ENCODE peak calls at places on chromosomes 4 and X, in eight cellular contexts. Q is fibroblast of mammary gland, W is cardiac fibroblast, I is upper lobe of right lung, H is mucosa of descending colon, R is cardiac muscle cell, Z is GM12878, G is MM.1S. E is an unnamed sample.
A peak's percentile ranks its signal among the peaks of the same experiment; 100 is the strongest.

GRCh38 chr4:139689093-139689722 is 23.6 kb downstream of the MGST2 start:
- DNase-seq in Q (peak; percentile 11), G (no peak), I (no peak), R (no peak), W (peak; percentile 5), H (no peak), Z (no peak), E (no peak)

GRCh38 chr4:76699911-76700310 is 198.0 kb downstream of the SOWAHB start:
- DNase-seq in R (peak; percentile 52), Q (no peak), G (no peak), I (no peak), H (no peak), W (no peak), Z (no peak), E (no peak)

GRCh38 chr4:73607375-73608026 is 12.7 kb downstream of the RASSF6 start:
- DNase-seq in Q (peak; percentile 31), R (no peak), H (no peak), G (peak; percentile 46), W (no peak), Z (no peak), I (no peak), E (no peak)

GRCh38 chr4:30718889-30719252 is 1.3 kb upstream of the PCDH7 start:
- DNase-seq in I (no peak), G (no peak), Q (peak; percentile 28), W (peak; percentile 33), Z (no peak), H (no peak), R (peak; percentile 15), E (peak; percentile 33)

GRCh38 chrX:34580069-34580468 is 77.0 kb downstream of the TMEM47 start:
- DNase-seq in Q (no peak), R (no peak), Z (no peak), G (no peak), I (no peak), W (no peak), H (no peak), E (no peak)

GRCh38 chr4:107279729-107280128 is 243.6 kb upstream of the DKK2 start:
- DNase-seq in Q (peak; percentile 50), I (no peak), Z (no peak), R (peak; percentile 46), W (peak; percentile 71), H (no peak), G (no peak), E (no peak)

GRCh38 chrX:12210196-12210815 is 72.0 kb downstream of the FRMPD4 start:
- DNase-seq in G (no peak), W (peak; percentile 89), Z (no peak), R (peak; percentile 72), I (no peak), H (no peak), Q (peak; percentile 87), E (no peak)

GRCh38 chr4:139656614-139657486 is 8.8 kb upstream of the MGST2 start:
- DNase-seq in I (peak; percentile 68), G (peak; percentile 77), W (peak; percentile 85), Z (no peak), H (no peak), R (peak; percentile 85), Q (peak; percentile 79), E (peak; percentile 54)

GRCh38 chr4:72312032-72312650 is 256.9 kb downstream of the ADAMTS3 start:
- DNase-seq in H (peak; percentile 36), I (no peak), R (peak; percentile 95), Q (peak; percentile 95), G (no peak), W (peak; percentile 96), Z (no peak), E (no peak)

GRCh38 chr4:137180349-137180748 is 351.9 kb downstream of the PCDH18 start:
- DNase-seq in W (no peak), Q (no peak), H (no peak), R (peak; percentile 12), I (no peak), Z (no peak), G (no peak), E (no peak)

GRCh38 chr4:173386751-173387150 is 12.2 kb downstream of the SCRG1 start:
- DNase-seq in H (no peak), W (no peak), Q (no peak), G (no peak), R (no peak), Z (no peak), I (no peak), E (no peak)

GRCh38 chrX:131067846-131068745 is 9.9 kb downstream of the ARHGAP36 start:
- DNase-seq in W (no peak), H (no peak), Z (no peak), I (no peak), Q (no peak), R (no peak), G (no peak), E (no peak)

GRCh38 chr4:108370291-108370690 is 201.6 kb upstream of the LEF1 start:
- DNase-seq in H (no peak), Z (no peak), I (no peak), G (no peak), W (no peak), Q (no peak), R (no peak), E (no peak)

GRCh38 chr4:926538-926937 is 5.6 kb downstream of the GAK start:
- DNase-seq in R (peak; percentile 39), G (no peak), W (no peak), Q (peak; percentile 24), H (no peak), I (peak; percentile 53), Z (no peak), E (no peak)

GRCh38 chr4:32569844-32570243 is 1849.7 kb downstream of the PCDH7 start:
- DNase-seq in I (no peak), H (no peak), Q (no peak), W (no peak), Z (peak; percentile 45), G (peak; percentile 86), R (peak; percentile 1), E (no peak)

GRCh38 chr4:32775049-32775448 is 2054.9 kb downstream of the PCDH7 start:
- DNase-seq in W (peak; percentile 0), Z (no peak), G (no peak), I (no peak), Q (peak; percentile 17), H (no peak), R (peak; percentile 14), E (no peak)

GRCh38 chr4:71229477-71230257 is 109.2 kb upstream of the SLC4A4 start:
- DNase-seq in Z (no peak), Q (peak; percentile 47), W (peak; percentile 64), G (peak; percentile 25), R (peak; percentile 75), I (no peak), H (no peak), E (peak; percentile 52)

GRCh38 chr4:113540859-113541258 is 220.7 kb downstream of the CAMK2D start:
- DNase-seq in R (peak; percentile 60), G (no peak), H (no peak), I (no peak), Q (peak; percentile 40), Z (no peak), W (peak; percentile 64), E (no peak)

GRCh38 chr4:55256787-55257186 is 89.3 kb upstream of the SRD5A3 start:
- DNase-seq in I (no peak), G (no peak), W (no peak), H (no peak), Z (no peak), Q (no peak), R (peak; percentile 5), E (no peak)

GRCh38 chrX:153411255-153411987 is at the start of gene ZFP92:
- DNase-seq in Z (no peak), G (no peak), W (no peak), H (no peak), I (peak; percentile 79), Q (no peak), R (peak; percentile 25), E (peak; percentile 82)

GRCh38 chrX:1386338-1387127 is 5.4 kb downstream of the SLC25A6 start:
- DNase-seq in Q (no peak), W (no peak), G (no peak), I (peak; percentile 57), R (no peak), H (no peak), Z (no peak), E (peak; percentile 18)
- TF ChIP-seq CTCF in Q (no peak), W (no peak), G (no peak), I (no peak), R (no peak), H (no peak), Z (no peak), E (no peak)

GRCh38 chrX:81174286-81174685 is 27.4 kb downstream of the HMGN5 start:
- DNase-seq in W (peak; percentile 62), H (no peak), Q (peak; percentile 32), I (no peak), R (peak; percentile 30), Z (no peak), G (peak; percentile 17), E (peak; percentile 4)
- TF ChIP-seq CTCF in W (no peak), H (no peak), Q (peak; percentile 7), I (peak; percentile 43), R (peak; percentile 6), Z (no peak), G (peak; percentile 25), E (no peak)

GRCh38 chr4:154009191-154009590 is 220.3 kb upstream of the SFRP2 start:
- DNase-seq in W (peak; percentile 73), I (no peak), G (no peak), Z (no peak), H (no peak), R (no peak), Q (peak; percentile 88), E (no peak)

GRCh38 chr4:154004450-154004849 is 215.6 kb upstream of the SFRP2 start:
- DNase-seq in Z (no peak), Q (no peak), R (no peak), H (no peak), G (no peak), W (no peak), I (no peak), E (no peak)

GRCh38 chr4:154004028-154004427 is 215.1 kb upstream of the SFRP2 start:
- DNase-seq in I (no peak), W (no peak), Q (peak; percentile 77), Z (no peak), R (no peak), H (no peak), G (no peak), E (no peak)

GRCh38 chr4:154001187-154001586 is 212.3 kb upstream of the SFRP2 start:
- DNase-seq in I (no peak), R (no peak), Q (peak; percentile 54), H (no peak), W (no peak), G (no peak), Z (no peak), E (no peak)

GRCh38 chr4:154004859-154005520 is 216.1 kb upstream of the SFRP2 start:
- DNase-seq in H (no peak), Z (no peak), Q (peak; percentile 100), R (peak; percentile 45), I (no peak), W (peak; percentile 98), G (no peak), E (no peak)
- TF ChIP-seq CTCF in H (no peak), Z (no peak), Q (no peak), R (no peak), I (no peak), W (no peak), G (no peak), E (no peak)

GRCh38 chr4:8585186-8585585 is 5.0 kb downstream of the GPR78 start:
- DNase-seq in G (peak; percentile 15), Z (no peak), R (no peak), W (no peak), H (no peak), I (peak; percentile 45), Q (no peak), E (no peak)
- TF ChIP-seq CTCF in G (peak; percentile 40), Z (no peak), R (no peak), W (no peak), H (no peak), I (no peak), Q (no peak), E (no peak)